ENCODE peak calls at places on chromosomes 4 and X, in six cellular contexts. One of them, this sample, is unnamed.

GRCh38 chr4:5974321-5974720 is 43.9 kb downstream of the C4orf50 start:
- DNase-seq in pancreas: no peak
- DNase-seq in ovary: no peak
- DNase-seq in mesendoderm: no peak
- DNase-seq in GM23248: peak; percentile 12
- DNase-seq in PC-3: no peak
- DNase-seq in this sample: no peak

GRCh38 chrX:44224760-44225159 is 118.7 kb downstream of the EFHC2 start:
- DNase-seq in ovary: no peak
- DNase-seq in PC-3: no peak
- DNase-seq in mesendoderm: no peak
- DNase-seq in GM23248: no peak
- DNase-seq in pancreas: no peak
- DNase-seq in this sample: no peak

GRCh38 chrX:314049-314448 is 4.5 kb downstream of the GTPBP6 start:
- DNase-seq in GM23248: no peak
- DNase-seq in ovary: no peak
- DNase-seq in mesendoderm: no peak
- DNase-seq in PC-3: no peak
- DNase-seq in pancreas: no peak
- DNase-seq in this sample: no peak

GRCh38 chr4:173821851-173822250 is 291.8 kb upstream of the HAND2 start:
- DNase-seq in ovary: no peak
- DNase-seq in mesendoderm: no peak
- DNase-seq in GM23248: peak; percentile 40
- DNase-seq in PC-3: no peak
- DNase-seq in pancreas: no peak
- DNase-seq in this sample: no peak

GRCh38 chr4:73729534-73730165 is 10.7 kb upstream of the CXCL8 start:
- DNase-seq in PC-3: peak; percentile 93
- DNase-seq in GM23248: peak; percentile 94
- DNase-seq in mesendoderm: peak; percentile 74
- DNase-seq in pancreas: peak; percentile 54
- DNase-seq in ovary: peak; percentile 29
- DNase-seq in this sample: peak; percentile 73

GRCh38 chr4:6225469-6225868 is 25.1 kb upstream of the JAKMIP1 start:
- DNase-seq in mesendoderm: peak; percentile 89
- DNase-seq in GM23248: peak; percentile 43
- DNase-seq in ovary: no peak
- DNase-seq in pancreas: no peak
- DNase-seq in PC-3: peak; percentile 28
- DNase-seq in this sample: no peak

GRCh38 chr4:8039290-8039689 is 99.6 kb upstream of the AFAP1 start:
- DNase-seq in PC-3: no peak
- DNase-seq in ovary: no peak
- DNase-seq in GM23248: peak; percentile 19
- DNase-seq in pancreas: no peak
- DNase-seq in mesendoderm: peak; percentile 58
- DNase-seq in this sample: no peak

GRCh38 chr4:59122626-59123025 is 2012.4 kb upstream of the IGFBP7 start:
- DNase-seq in ovary: no peak
- DNase-seq in PC-3: no peak
- DNase-seq in GM23248: no peak
- DNase-seq in mesendoderm: peak; percentile 48
- DNase-seq in pancreas: no peak
- DNase-seq in this sample: no peak

GRCh38 chrX:23317799-23318724 is 16.6 kb upstream of the PTCHD1 start:
- DNase-seq in mesendoderm: peak; percentile 59
- DNase-seq in ovary: no peak
- DNase-seq in GM23248: peak; percentile 21
- DNase-seq in pancreas: no peak
- DNase-seq in PC-3: peak; percentile 38
- DNase-seq in this sample: no peak

GRCh38 chrX:155637714-155638113 is 25.0 kb upstream of the TMLHE start:
- DNase-seq in pancreas: no peak
- DNase-seq in mesendoderm: no peak
- DNase-seq in ovary: no peak
- DNase-seq in GM23248: no peak
- DNase-seq in PC-3: no peak
- DNase-seq in this sample: no peak

GRCh38 chr4:88137112-88137511 is 21.3 kb downstream of the ABCG2 start:
- DNase-seq in mesendoderm: no peak
- DNase-seq in pancreas: no peak
- DNase-seq in PC-3: peak; percentile 65
- DNase-seq in ovary: no peak
- DNase-seq in GM23248: peak; percentile 58
- DNase-seq in this sample: no peak

GRCh38 chrX:74420194-74421035 is 878 bp upstream of the SLC16A2 start:
- DNase-seq in ovary: peak; percentile 81
- DNase-seq in mesendoderm: peak; percentile 85
- DNase-seq in PC-3: peak; percentile 70
- DNase-seq in GM23248: peak; percentile 78
- DNase-seq in pancreas: peak; percentile 65
- DNase-seq in this sample: peak; percentile 59

GRCh38 chr4:186902361-186902760 is 178.7 kb upstream of the FAT1 start:
- DNase-seq in GM23248: no peak
- DNase-seq in mesendoderm: no peak
- DNase-seq in pancreas: no peak
- DNase-seq in PC-3: peak; percentile 18
- DNase-seq in ovary: no peak
- DNase-seq in this sample: no peak

GRCh38 chr4:118974758-118975157 is 86.1 kb downstream of the SYNPO2 start:
- DNase-seq in mesendoderm: no peak
- DNase-seq in pancreas: no peak
- DNase-seq in PC-3: peak; percentile 57
- DNase-seq in GM23248: peak; percentile 74
- DNase-seq in ovary: no peak
- DNase-seq in this sample: no peak

GRCh38 chrX:21996872-21997271 is 35.3 kb upstream of the PHEX start:
- DNase-seq in pancreas: no peak
- DNase-seq in ovary: no peak
- DNase-seq in mesendoderm: no peak
- DNase-seq in GM23248: peak; percentile 52
- DNase-seq in PC-3: peak; percentile 18
- DNase-seq in this sample: no peak

GRCh38 chr4:7719354-7720174 is 220.1 kb downstream of the AFAP1 start:
- DNase-seq in GM23248: peak; percentile 57
- DNase-seq in pancreas: peak; percentile 39
- DNase-seq in mesendoderm: peak; percentile 57
- DNase-seq in ovary: peak; percentile 83
- DNase-seq in PC-3: peak; percentile 54
- DNase-seq in this sample: peak; percentile 65

GRCh38 chr4:85565761-85566480 is 91.0 kb downstream of the ARHGAP24 start:
- DNase-seq in PC-3: no peak
- DNase-seq in GM23248: peak; percentile 64
- DNase-seq in pancreas: no peak
- DNase-seq in mesendoderm: no peak
- DNase-seq in ovary: no peak
- DNase-seq in this sample: no peak

GRCh38 chr4:30854566-30854965 is 134.4 kb downstream of the PCDH7 start:
- DNase-seq in mesendoderm: no peak
- DNase-seq in pancreas: no peak
- DNase-seq in ovary: no peak
- DNase-seq in PC-3: peak; percentile 27
- DNase-seq in GM23248: no peak
- DNase-seq in this sample: no peak

GRCh38 chr4:68407868-68408190 is 39.4 kb upstream of the TMPRSS11E start:
- DNase-seq in mesendoderm: peak; percentile 43
- DNase-seq in GM23248: no peak
- DNase-seq in pancreas: no peak
- DNase-seq in ovary: no peak
- DNase-seq in PC-3: no peak
- DNase-seq in this sample: no peak

GRCh38 chr4:152556814-152557213 is 20.9 kb upstream of the FBXW7 start:
- DNase-seq in pancreas: no peak
- DNase-seq in GM23248: no peak
- DNase-seq in ovary: no peak
- DNase-seq in PC-3: no peak
- DNase-seq in mesendoderm: no peak
- DNase-seq in this sample: no peak

GRCh38 chrX:22060451-22060940 is 28.4 kb downstream of the PHEX start:
- DNase-seq in ovary: no peak
- DNase-seq in mesendoderm: no peak
- DNase-seq in PC-3: peak; percentile 79
- DNase-seq in pancreas: no peak
- DNase-seq in GM23248: peak; percentile 54
- DNase-seq in this sample: no peak

GRCh38 chrX:133185938-133186337 is 32.2 kb downstream of the TFDP3 start:
- DNase-seq in PC-3: peak; percentile 77
- DNase-seq in mesendoderm: no peak
- DNase-seq in ovary: no peak
- DNase-seq in pancreas: peak; percentile 27
- DNase-seq in GM23248: no peak
- DNase-seq in this sample: no peak

DNA sequence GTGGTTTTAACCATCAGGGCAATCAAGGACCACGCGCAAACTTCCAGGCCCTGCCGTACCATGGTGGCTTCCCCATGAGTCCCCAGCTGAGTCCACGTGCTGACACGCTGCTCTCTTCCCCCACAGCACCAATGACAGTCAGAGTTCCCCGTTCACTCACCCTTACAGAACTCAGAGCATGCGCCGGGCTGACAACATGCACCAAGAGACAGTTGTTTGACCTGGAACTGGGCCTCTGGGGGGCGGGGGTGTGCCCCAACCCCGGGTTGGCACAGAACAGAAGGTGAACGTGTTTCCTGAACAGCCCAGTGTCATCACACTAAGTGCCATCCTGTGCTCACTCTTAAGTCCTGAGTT is 29.4 kb downstream of the IRF2 start:
- DNase-seq in PC-3: no peak
- DNase-seq in mesendoderm: no peak
- DNase-seq in pancreas: no peak
- DNase-seq in GM23248: no peak
- DNase-seq in ovary: no peak
- DNase-seq in this sample: no peak
- H3K4me1 ChIP-seq in PC-3: peaks cover 3% of the 10 kb centered on the region
- H3K4me1 ChIP-seq in mesendoderm: peaks cover 12% of the 10 kb centered on the region
- H3K4me1 ChIP-seq in pancreas: no peaks in the 10 kb centered on the region
- H3K4me1 ChIP-seq in GM23248: peaks cover 14% of the 10 kb centered on the region
- H3K4me1 ChIP-seq in ovary: peaks cover 31% of the 10 kb centered on the region
- H3K4me1 ChIP-seq in this sample: peaks cover 45% of the 10 kb centered on the region

DNA sequence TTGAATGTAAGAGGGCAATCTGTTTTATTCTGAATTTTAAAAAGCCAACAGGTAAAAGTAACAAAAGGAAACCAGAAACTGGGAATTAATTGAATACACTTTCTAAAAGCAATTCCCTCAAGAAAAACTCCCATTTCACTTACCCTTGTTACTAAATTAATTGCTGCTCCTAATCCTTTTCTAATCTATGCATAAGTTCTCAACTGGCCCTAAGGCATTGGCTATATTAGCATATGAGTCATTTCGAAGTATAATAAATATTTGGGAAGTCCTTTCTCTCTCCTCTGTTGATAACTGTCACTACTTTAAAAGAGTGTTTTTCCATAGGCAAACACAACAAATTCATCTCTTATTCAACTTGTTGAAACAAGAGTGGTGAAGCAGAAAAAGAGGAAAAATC is 486.5 kb upstream of the HTR2C start:
- DNase-seq in ovary: no peak
- DNase-seq in GM23248: no peak
- DNase-seq in PC-3: no peak
- DNase-seq in pancreas: no peak
- DNase-seq in mesendoderm: peak; percentile 46
- DNase-seq in this sample: no peak
- H3K27me3 ChIP-seq in ovary: no peaks in the 10 kb centered on the region
- H3K27me3 ChIP-seq in GM23248: no peaks in the 10 kb centered on the region
- H3K27me3 ChIP-seq in PC-3: no peaks in the 10 kb centered on the region
- H3K27me3 ChIP-seq in pancreas: no peaks in the 10 kb centered on the region
- H3K27me3 ChIP-seq in mesendoderm: no peaks in the 10 kb centered on the region
- H3K27me3 ChIP-seq in this sample: no peaks in the 10 kb centered on the region

DNA sequence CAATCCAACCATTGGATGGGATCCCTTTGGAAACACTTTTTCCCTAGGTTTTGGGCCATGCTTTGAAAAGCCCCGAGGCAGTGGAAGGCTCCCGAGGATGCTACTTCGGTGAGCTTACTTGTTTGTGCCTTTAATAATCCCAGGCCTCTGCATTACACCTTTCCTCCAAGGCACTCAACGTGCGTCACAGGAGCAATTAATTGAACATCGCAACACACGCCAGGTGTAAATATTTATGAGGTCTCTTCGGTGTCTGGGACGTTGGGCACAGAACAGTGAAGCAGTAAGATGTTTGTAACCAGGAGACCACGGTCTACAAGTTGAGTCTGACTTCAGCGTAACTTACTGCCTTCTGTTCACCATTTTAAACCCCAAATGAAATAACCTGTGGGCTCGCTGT is 97.3 kb downstream of the CLNK start:
- DNase-seq in GM23248: no peak
- DNase-seq in pancreas: no peak
- DNase-seq in ovary: no peak
- DNase-seq in PC-3: no peak
- DNase-seq in mesendoderm: no peak
- DNase-seq in this sample: no peak
- H3K4me1 ChIP-seq in GM23248: peaks cover 31% of the 10 kb centered on the region
- H3K4me1 ChIP-seq in pancreas: no peaks in the 10 kb centered on the region
- H3K4me1 ChIP-seq in ovary: peaks cover 1% of the 10 kb centered on the region
- H3K4me1 ChIP-seq in PC-3: peaks cover 4% of the 10 kb centered on the region
- H3K4me1 ChIP-seq in mesendoderm: peaks cover 3% of the 10 kb centered on the region
- H3K4me1 ChIP-seq in this sample: peaks cover 10% of the 10 kb centered on the region

DNA sequence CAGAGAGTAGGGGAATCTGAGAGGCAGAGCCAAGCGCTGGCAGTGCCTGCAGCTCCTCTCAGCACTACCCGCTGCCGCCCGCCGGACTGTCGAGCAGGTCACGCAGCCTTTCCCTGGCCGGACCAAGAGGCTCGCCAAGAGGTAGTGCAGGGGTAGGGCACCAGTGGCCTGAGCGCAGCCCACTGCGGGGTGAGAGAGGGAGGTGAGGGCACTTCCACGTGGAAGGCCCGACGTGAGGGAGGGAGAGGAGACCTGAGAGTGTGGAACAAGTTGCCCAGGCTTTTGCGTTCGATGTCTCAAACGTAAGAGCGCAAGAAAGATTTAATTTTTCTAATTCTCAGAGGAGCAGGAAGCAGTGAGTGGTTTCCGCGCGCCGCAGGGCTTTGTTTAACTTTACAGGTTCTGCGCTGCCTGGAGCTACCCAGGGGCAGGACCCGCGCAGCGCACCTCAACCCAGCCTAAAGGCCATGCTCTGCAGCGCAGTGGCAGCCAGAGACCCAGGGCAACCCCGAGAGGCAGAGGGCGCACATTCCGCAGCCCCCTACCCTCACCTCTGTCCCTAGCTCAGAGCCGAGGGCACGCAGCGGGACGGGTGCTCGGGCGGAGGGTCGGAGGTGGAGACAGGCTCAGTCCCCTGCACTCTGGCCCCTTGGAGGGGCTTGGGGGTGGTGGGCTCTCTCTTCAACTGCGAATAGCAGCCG is 14.9 kb downstream of the ARHGAP36 start:
- DNase-seq in pancreas: no peak
- DNase-seq in mesendoderm: no peak
- DNase-seq in ovary: no peak
- DNase-seq in GM23248: no peak
- DNase-seq in PC-3: no peak
- DNase-seq in this sample: no peak
- H3K27me3 ChIP-seq in pancreas: no peaks in the 10 kb centered on the region
- H3K27me3 ChIP-seq in mesendoderm: peaks cover 23% of the 10 kb centered on the region
- H3K27me3 ChIP-seq in ovary: no peaks in the 10 kb centered on the region
- H3K27me3 ChIP-seq in GM23248: no peaks in the 10 kb centered on the region
- H3K27me3 ChIP-seq in PC-3: peaks cover 5% of the 10 kb centered on the region
- H3K27me3 ChIP-seq in this sample: no peaks in the 10 kb centered on the region

GRCh38 chr4:105461221-105462041 is 12.4 kb downstream of the PPA2 start:
- DNase-seq in pancreas: no peak
- DNase-seq in PC-3: no peak
- DNase-seq in mesendoderm: no peak
- DNase-seq in ovary: no peak
- DNase-seq in GM23248: no peak
- DNase-seq in this sample: no peak
- H3K4me1 ChIP-seq in pancreas: no peaks in the 10 kb centered on the region
- H3K4me1 ChIP-seq in PC-3: no peaks in the 10 kb centered on the region
- H3K4me1 ChIP-seq in mesendoderm: no peaks in the 10 kb centered on the region
- H3K4me1 ChIP-seq in ovary: no peaks in the 10 kb centered on the region
- H3K4me1 ChIP-seq in GM23248: peaks cover 7% of the 10 kb centered on the region
- H3K4me1 ChIP-seq in this sample: no peaks in the 10 kb centered on the region

This sample was measured in SJSA1.